ENCODE peak calls at places on chromosomes 5 and 9, in seven cellular contexts. Y, L, S, K, D, G and I are unnamed samples.

GRCh38 chr9:137429974-137430722 is 7.0 kb downstream of the NOXA1 start:
- DNase-seq in Y (no peak), K (no peak), L (no peak), D (no peak), S (peak; percentile 40), G (no peak), I (peak; percentile 71)

GRCh38 chr5:58149750-58150149 is 310.1 kb downstream of the PLK2 start:
- DNase-seq in D (no peak), K (no peak), S (peak; percentile 16), Y (no peak), L (no peak), G (no peak), I (no peak)

GRCh38 chr9:132042324-132042723 is 37.3 kb downstream of the MED27 start:
- DNase-seq in Y (no peak), G (no peak), K (peak; percentile 99), D (no peak), L (no peak), S (peak; percentile 89), I (no peak)

GRCh38 chr5:61425918-61426317 is 93.9 kb downstream of the ZSWIM6 start:
- DNase-seq in S (no peak), Y (no peak), G (no peak), L (no peak), K (no peak), D (no peak), I (no peak)

GRCh38 chr9:68653141-68653595 is 51.9 kb upstream of the PIP5K1B start:
- DNase-seq in L (no peak), S (no peak), K (no peak), Y (no peak), G (no peak), D (no peak), I (no peak)

GRCh38 chr9:120931278-120932085 is 4.9 kb upstream of the TRAF1 start:
- DNase-seq in G (no peak), K (peak; percentile 74), D (no peak), L (no peak), Y (peak; percentile 58), S (peak; percentile 24), I (peak; percentile 77)

GRCh38 chr9:113564804-113565237 is 101.3 kb downstream of the RGS3 start:
- DNase-seq in L (peak; percentile 87), G (no peak), K (peak; percentile 81), Y (no peak), D (peak; percentile 82), S (no peak), I (peak; percentile 91)

GRCh38 chr5:35454011-35454525 is 163.6 kb upstream of the SPEF2 start:
- DNase-seq in D (no peak), Y (no peak), S (no peak), G (no peak), K (no peak), L (no peak), I (no peak)

GRCh38 chr5:140165101-140165920 is 9.7 kb upstream of the CYSTM1 start:
- DNase-seq in K (no peak), S (peak; percentile 41), Y (no peak), D (no peak), L (no peak), G (no peak), I (peak; percentile 32)

GRCh38 chr5:171783051-171783450 is 2.6 kb upstream of the SMIM23 start:
- DNase-seq in L (no peak), G (no peak), S (peak; percentile 53), K (peak; percentile 27), Y (no peak), D (no peak), I (no peak)

GRCh38 chr9:135952664-135953206 is 8.4 kb downstream of the UBAC1 start:
- DNase-seq in D (no peak), G (no peak), K (no peak), L (no peak), S (no peak), Y (no peak), I (no peak)

DNA sequence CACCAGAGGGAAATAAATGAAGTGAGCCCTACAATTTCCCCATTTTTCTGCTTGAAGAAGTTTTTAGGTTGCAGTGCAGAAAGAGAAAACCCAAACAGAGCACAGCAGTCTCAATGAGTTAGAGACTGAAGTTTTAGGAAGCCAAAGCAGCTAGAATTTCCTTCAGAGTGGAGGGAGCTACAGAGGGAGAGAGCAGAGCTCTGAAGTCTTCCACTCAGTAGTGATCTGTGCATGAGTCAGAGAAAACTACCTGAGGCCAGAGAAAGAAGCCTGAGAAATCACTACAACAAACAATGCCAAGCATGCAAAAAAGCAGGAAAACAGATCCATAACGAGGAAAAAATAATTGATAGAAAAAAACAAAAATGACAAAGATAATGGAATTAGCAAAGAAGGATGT is 17.9 kb upstream of the NDUFB6 start:
- DNase-seq in D (no peak), L (no peak), Y (no peak), S (peak; percentile 80), G (no peak), K (peak; percentile 54), I (no peak)
- H3K27ac ChIP-seq in D (no peak overlapping the region), L (no peak overlapping the region), Y (no peak overlapping the region), S (peak overlapping the region; percentile 95), G (no peak overlapping the region), K (no peak overlapping the region), I (no peak overlapping the region)

DNA sequence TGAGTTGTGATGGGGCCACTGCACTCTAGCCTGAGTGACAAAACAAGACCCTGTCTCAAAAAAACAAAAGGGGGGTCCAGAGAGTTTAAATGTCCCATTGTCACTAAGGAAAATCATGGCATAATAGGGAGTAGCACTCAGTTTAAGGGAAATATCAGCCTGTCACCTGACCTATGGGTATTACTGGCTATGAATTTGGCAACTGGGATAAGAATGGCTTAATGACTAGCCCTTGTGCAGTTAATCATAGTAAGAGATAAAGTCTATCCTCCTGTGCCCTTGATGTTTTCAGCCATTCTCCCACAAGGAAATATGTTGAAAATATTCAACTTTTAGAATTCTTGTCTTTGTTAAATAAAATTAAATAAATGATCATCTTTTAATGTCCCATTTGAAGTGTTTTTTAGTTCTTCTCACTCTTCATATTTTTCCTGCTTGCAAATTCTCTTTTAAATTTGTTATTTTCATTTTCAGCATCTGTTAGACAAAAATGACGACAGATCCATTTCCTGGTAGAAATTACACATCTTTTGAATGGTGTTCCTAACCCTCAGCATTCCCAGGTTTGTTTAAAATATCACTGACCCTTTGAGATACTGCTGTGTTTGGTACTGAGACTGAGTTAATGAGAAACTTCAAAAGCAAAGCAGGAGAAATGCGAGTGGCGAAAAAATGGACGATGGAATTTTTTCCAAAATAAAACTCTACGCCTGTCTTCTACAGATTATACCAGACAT is 191.4 kb downstream of the ARHGAP26 start:
- DNase-seq in D (no peak), S (no peak), K (no peak), L (no peak), G (no peak), Y (no peak), I (no peak)
- H3K27ac ChIP-seq in D (no peak overlapping the region), S (peak overlapping the region; percentile 19), K (no peak overlapping the region), L (no peak overlapping the region), G (no peak overlapping the region), Y (no peak overlapping the region), I (no peak overlapping the region)

GRCh38 chr5:137695651-137696428 is 40.0 kb downstream of the KLHL3 start:
- DNase-seq in K (no peak), D (no peak), Y (peak; percentile 42), G (no peak), S (no peak), L (no peak), I (no peak)

GRCh38 chr5:137703565-137703964 is 32.3 kb downstream of the KLHL3 start:
- DNase-seq in G (no peak), D (no peak), L (no peak), Y (no peak), S (no peak), K (no peak), I (no peak)

GRCh38 chr5:137696481-137696880 is 39.4 kb downstream of the KLHL3 start:
- DNase-seq in K (peak; percentile 68), Y (no peak), S (peak; percentile 3), L (no peak), D (no peak), G (no peak), I (no peak)

GRCh38 chr5:137700282-137700680 is 35.6 kb downstream of the KLHL3 start:
- DNase-seq in Y (no peak), D (no peak), G (no peak), L (no peak), K (peak; percentile 40), S (no peak), I (no peak)

GRCh38 chr5:137699291-137700281 is 36.3 kb downstream of the KLHL3 start:
- DNase-seq in G (no peak), L (no peak), D (no peak), S (no peak), Y (no peak), K (peak; percentile 33), I (no peak)
- H3K27ac ChIP-seq in G (no peak overlapping the region), L (no peak overlapping the region), D (no peak overlapping the region), S (no peak overlapping the region), Y (no peak overlapping the region), K (no peak overlapping the region), I (no peak overlapping the region)

GRCh38 chr5:82620957-82621600 is 342.9 kb upstream of the RPS23 start:
- DNase-seq in Y (no peak), S (peak; percentile 10), L (no peak), G (no peak), D (no peak), K (peak; percentile 89), I (no peak)
- H3K27ac ChIP-seq in Y (no peak overlapping the region), S (no peak overlapping the region), L (no peak overlapping the region), G (no peak overlapping the region), D (peak overlapping the region; percentile 86), K (no peak overlapping the region), I (no peak overlapping the region)

DNA sequence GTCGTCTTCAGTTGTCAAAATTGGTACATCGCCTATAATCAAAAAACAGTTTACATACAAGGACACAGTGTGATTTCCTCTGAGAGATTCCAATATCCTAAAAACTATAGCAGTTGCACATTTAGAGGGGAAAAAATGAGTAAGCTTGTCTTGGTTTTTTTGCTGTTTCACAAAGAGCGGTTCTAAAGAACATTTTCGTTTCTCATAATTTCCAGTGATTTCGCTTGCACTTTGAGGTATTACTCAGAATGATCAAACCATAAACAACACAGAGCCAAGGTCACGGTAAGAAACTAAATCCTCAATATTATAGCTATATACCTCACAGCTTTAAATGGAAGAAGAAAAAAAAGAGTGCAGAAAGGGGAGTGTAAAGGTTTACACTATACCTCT is 861 bp downstream of the MTX3 start:
- DNase-seq in G (no peak), S (peak; percentile 1), L (no peak), Y (no peak), D (no peak), K (peak; percentile 14), I (no peak)
- H3K27ac ChIP-seq in G (no peak overlapping the region), S (peak overlapping the region; percentile 68), L (peak overlapping the region; percentile 80), Y (no peak overlapping the region), D (peak overlapping the region; percentile 81), K (peak overlapping the region; percentile 86), I (no peak overlapping the region)

DNA sequence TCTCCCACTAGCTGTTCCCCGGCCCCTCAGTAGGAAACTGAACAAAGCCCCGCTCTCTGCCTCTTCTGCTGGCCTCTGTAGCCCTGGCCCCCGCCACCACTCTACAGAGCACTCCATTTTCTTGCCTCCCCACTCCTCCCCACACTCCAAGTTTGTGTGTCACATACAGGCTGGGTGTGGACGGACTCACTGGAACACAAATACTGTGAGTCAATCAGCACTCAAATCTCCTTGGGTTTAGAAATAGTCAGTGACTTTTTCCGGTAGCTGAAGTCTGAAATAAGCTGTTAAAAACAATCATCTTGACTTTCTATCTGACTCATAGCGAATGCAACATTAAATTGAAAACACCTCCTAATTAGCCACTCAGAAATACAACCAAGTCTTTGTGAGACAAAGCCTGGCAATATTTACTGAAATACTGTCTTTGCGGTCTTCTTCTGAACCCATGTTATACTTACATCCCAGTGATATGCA is 122.5 kb downstream of the LHFPL2 start:
- DNase-seq in L (no peak), Y (no peak), D (no peak), K (peak; percentile 90), G (no peak), S (peak; percentile 68), I (peak; percentile 70)
- H3K27ac ChIP-seq in L (peak overlapping the region; percentile 79), Y (no peak overlapping the region), D (peak overlapping the region; percentile 80), K (peak overlapping the region; percentile 86), G (peak overlapping the region; percentile 83), S (peak overlapping the region; percentile 93), I (no peak overlapping the region)